ENCODE peak calls at places on chromosome 9, in four cellular contexts. H is GM12878, G is HepG2, V is K562. A is an unnamed sample.
A peak's percentile ranks its signal among the peaks of the same experiment; 100 is the strongest.

GRCh38 chr9:111728617-111729366 is 65.9 kb downstream of the SHOC1 start:
- DNase-seq in H (no peak), V (no peak), G (peak; percentile 59), A (no peak)

GRCh38 chr9:9598723-9599122 is 1014.1 kb downstream of the PTPRD start:
- DNase-seq in G (no peak), H (no peak), V (no peak), A (no peak)

GRCh38 chr9:16964228-16964627 is 93.8 kb upstream of the BNC2 start:
- DNase-seq in G (no peak), H (no peak), V (no peak), A (no peak)

GRCh38 chr9:32587901-32588300 is 14.9 kb upstream of the NDUFB6 start:
- DNase-seq in H (no peak), G (no peak), V (no peak), A (no peak)

GRCh38 chr9:98339987-98340564 is 84.6 kb upstream of the TBC1D2 start:
- DNase-seq in H (no peak), G (no peak), V (no peak), A (no peak)

GRCh38 chr9:106945727-106946690 is 83.0 kb downstream of the ZNF462 start:
- DNase-seq in H (no peak), V (no peak), G (no peak), A (no peak)

GRCh38 chr9:123267481-123268239 is 726 bp downstream of the STRBP start:
- DNase-seq in G (no peak), V (peak; percentile 37), H (no peak), A (no peak)

GRCh38 chr9:126298319-126298801 is 28.3 kb upstream of the MVB12B start:
- DNase-seq in V (no peak), H (no peak), G (no peak), A (no peak)

GRCh38 chr9:104984994-104985393 is 57.0 kb upstream of the ABCA1 start:
- DNase-seq in G (no peak), V (no peak), H (no peak), A (no peak)

GRCh38 chr9:133971121-133971951 is 20.8 kb downstream of the VAV2 start:
- DNase-seq in G (no peak), H (no peak), V (no peak), A (no peak)

GRCh38 chr9:133972041-133972970 is 19.8 kb downstream of the VAV2 start:
- DNase-seq in G (no peak), H (no peak), V (no peak), A (no peak)

GRCh38 chr9:133974631-133975341 is 17.3 kb downstream of the VAV2 start:
- DNase-seq in G (no peak), V (no peak), H (no peak), A (no peak)

GRCh38 chr9:133973791-133974630 is 18.1 kb downstream of the VAV2 start:
- DNase-seq in V (no peak), G (peak; percentile 63), H (no peak), A (no peak)

DNA sequence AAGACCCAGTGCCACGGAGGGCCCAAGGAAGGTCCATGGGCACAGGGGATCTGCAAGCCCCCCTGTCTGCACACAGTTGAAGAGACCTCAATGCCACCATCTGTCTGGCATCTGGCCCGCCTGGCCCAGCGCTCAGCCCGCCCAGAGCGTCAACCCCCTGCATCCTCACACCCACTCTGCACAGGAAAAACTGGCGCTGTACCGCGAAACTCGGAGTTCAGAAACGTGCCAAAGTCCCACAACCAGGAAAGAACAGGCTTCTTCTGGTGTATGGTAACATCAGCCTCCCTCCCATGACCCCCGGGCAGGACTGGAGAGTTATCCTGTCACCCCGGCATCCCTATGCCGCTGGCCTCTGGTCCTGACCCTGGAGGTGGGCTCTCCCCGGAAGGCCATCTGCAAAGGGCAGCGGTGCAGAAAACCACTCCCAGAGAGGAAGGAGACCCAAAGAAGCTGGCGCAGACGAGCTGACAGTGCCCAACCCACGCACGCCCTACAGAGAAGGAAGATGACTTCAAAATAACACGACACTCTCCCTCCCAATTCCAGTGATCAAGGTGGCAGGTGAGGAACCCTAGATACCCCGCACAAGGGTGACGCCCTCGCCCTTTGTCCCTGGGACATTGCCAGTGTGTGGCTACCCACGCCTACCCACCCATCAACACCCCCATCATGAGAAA is 18.9 kb downstream of the VAV2 start:
- DNase-seq in H (no peak), V (no peak), G (no peak), A (no peak)
- TF ChIP-seq TARDBP in H (no peak), V (no peak), G (no peak), A (no peak)

DNA sequence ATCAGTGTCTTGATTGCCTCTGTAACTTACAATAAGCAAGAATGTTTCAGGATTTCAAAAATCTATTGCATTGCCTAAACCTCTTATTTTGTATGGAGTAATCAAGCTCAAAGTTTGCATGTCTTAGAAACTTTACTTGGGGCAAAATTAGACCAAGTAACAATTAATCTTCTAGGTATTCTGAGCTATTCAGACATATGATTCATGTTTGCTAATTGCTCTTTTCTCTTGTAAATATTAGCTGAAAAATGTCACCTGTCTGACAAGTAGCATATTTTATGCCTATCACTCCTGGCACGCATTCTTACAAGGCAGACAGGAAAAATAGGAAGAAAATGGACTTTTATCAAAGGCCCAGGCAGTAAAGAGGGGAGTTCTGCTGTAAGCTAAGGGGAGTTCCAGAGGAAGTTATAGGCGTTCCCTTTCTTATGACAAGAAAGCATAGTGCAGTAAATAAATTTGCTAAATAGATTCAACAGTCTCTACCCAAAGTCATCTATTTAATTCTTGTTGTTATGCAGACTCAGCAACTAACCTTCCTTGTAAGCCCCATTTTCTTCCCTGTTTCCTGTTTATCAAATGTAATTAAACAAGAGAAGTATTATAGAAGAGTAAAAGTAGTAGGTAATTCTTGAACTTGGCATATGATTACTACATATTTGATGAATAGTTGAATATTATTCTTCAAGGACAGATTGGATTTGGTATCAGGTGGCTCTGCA is 21.1 kb downstream of the PDCD1LG2 start:
- DNase-seq in V (no peak), G (no peak), H (no peak), A (no peak)
- TF ChIP-seq TARDBP in V (no peak), G (no peak), H (no peak), A (no peak)

GRCh38 chr9:81531511-81531910 is 157.8 kb downstream of the TLE1 start:
- DNase-seq in H (no peak), G (no peak), V (no peak), A (no peak)

GRCh38 chr9:81530407-81530810 is 158.9 kb downstream of the TLE1 start:
- DNase-seq in G (no peak), H (no peak), V (no peak), A (no peak)

GRCh38 chr9:81530846-81531245 is 158.5 kb downstream of the TLE1 start:
- DNase-seq in G (no peak), H (no peak), V (no peak), A (no peak)

GRCh38 chr9:81526587-81526986 is 162.8 kb downstream of the TLE1 start:
- DNase-seq in V (no peak), H (no peak), G (no peak), A (no peak)

GRCh38 chr9:81529556-81530193 is 159.7 kb downstream of the TLE1 start:
- DNase-seq in G (peak; percentile 25), H (no peak), V (no peak), A (no peak)
- TF ChIP-seq TARDBP in G (no peak), H (no peak), V (no peak), A (no peak)

GRCh38 chr9:136231478-136232297 is 13.9 kb downstream of the QSOX2 start:
- DNase-seq in G (no peak), H (no peak), V (peak; percentile 62), A (no peak)
- TF ChIP-seq TARDBP in G (no peak), H (no peak), V (no peak), A (no peak)

GRCh38 chr9:113479150-113479761 is 15.7 kb downstream of the RGS3 start:
- DNase-seq in V (no peak), G (no peak), H (no peak), A (no peak)

GRCh38 chr9:113475992-113476391 is 12.5 kb downstream of the RGS3 start:
- DNase-seq in H (no peak), G (no peak), V (no peak), A (no peak)

GRCh38 chr9:113476511-113476916 is 13.0 kb downstream of the RGS3 start:
- DNase-seq in G (no peak), V (no peak), H (no peak), A (no peak)

GRCh38 chr9:113477058-113477457 is 13.5 kb downstream of the RGS3 start:
- DNase-seq in G (no peak), H (no peak), V (no peak), A (no peak)

GRCh38 chr9:113477661-113478060 is 14.1 kb downstream of the RGS3 start:
- DNase-seq in H (no peak), G (no peak), V (no peak), A (no peak)
- TF ChIP-seq TARDBP in H (no peak), G (no peak), V (no peak), A (no peak)

DNA sequence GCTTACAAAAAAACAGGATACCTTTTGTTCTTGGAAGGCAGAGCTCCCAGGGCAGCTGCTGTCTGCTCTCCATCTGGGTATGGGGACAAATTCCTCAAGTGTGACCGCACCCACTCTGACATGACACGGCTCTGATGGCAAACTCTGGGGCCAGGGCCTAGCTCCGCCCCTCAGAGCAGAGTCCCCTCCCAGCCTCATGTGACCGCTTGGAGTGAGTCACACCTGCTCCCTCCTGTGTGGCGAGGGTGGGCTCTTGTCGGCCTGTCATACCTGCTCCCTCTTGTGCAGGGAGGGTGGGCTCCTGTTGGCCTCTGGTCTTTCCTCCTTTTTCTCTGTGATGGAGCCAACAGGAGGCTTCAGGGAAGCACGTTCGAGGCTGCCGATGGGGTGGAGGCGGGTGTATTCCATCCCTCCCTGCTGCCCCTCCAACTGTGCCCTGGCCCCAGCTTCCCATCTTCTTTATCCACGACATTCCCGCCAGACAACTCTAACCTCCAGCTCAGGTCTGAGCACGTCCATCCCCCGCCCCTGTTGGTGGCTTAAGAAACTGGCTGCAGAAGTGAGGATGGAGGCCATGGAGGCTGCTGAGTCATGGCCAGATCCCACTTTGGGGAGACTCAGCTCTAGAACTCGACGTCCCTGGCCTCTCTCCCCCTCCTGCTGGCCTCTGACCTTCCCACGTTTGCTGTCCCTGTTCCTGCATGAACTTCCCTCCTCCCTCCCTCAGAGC is 65.3 kb downstream of the OLFM1 start:
- DNase-seq in V (peak; percentile 66), G (peak; percentile 7), H (no peak), A (peak; percentile 20)
- TF ChIP-seq TARDBP in V (no peak), G (no peak), H (no peak), A (no peak)

DNA sequence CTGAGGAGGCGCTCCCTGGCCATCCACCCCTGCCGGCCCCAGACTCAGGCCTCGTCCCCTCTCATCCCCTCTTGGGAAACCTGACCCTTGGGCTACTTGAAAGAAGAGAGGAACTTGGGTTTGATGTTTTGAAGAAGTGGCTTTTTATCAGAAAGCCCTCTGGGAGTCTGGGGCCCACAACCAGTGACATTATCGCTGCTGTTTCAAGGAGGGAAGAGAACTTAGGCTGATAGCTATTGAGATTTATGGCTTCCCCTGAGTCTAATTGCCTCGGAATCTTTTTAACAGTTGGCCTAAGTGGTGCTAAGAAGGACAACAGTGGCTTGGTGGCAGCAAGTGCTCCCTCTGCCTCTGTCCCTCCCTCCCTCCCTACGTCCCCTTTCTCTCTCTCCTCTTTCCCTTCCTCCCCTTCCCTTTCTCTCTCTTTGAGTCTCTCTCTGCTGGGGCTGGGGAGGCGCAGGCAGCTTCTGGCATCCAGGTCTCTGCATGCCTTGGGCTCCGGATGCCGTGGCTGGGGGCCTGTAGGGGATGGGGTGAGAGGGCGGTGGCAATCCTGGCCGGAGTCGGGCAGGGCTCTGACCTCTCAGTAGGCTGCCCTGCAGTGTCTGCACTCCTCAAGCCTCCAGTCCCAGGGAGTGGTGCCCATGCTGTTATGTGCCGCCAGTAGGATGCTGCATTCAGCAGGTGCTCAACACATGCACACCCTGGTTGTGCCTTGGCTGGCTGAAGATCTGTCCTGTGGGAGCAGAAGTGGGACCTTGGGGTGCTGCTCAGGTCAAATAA is 49.6 kb upstream of the RXRA start:
- DNase-seq in H (no peak), V (no peak), G (no peak), A (peak; percentile 27)
- TF ChIP-seq TARDBP in H (no peak), V (no peak), G (no peak), A (no peak)